ENCODE peak calls at places on chromosomes 7 and 10, in four cellular contexts. C is HepG2, X is HCT116, J is GM12878. U is an unnamed sample.

GRCh38 chr10:34163075-34163905 is 651.8 kb downstream of the PARD3 start:
- DNase-seq in C (no peak), X (no peak), J (no peak), U (peak)

GRCh38 chr7:36644625-36645422 is 79.5 kb downstream of the AOAH start:
- DNase-seq in C (no peak), X (no peak), J (no peak), U (no peak)

GRCh38 chr10:104643023-104643663 is 2.1 kb downstream of the SORCS3 start:
- DNase-seq in J (no peak), X (no peak), C (no peak), U (no peak)

GRCh38 chr7:11567571-11567970 is 264.4 kb downstream of the THSD7A start:
- DNase-seq in C (no peak), J (no peak), X (no peak), U (no peak)

GRCh38 chr10:19921300-19922140 is 105.3 kb downstream of the PLXDC2 start:
- DNase-seq in C (no peak), J (no peak), X (no peak), U (no peak)

GRCh38 chr10:72800000-72800740 is 93.4 kb upstream of the OIT3 start:
- DNase-seq in X (no peak), C (peak), J (no peak), U (peak)

GRCh38 chr10:75431180-75432111 is at the start of gene LRMDA:
- DNase-seq in C (peak), J (no peak), X (no peak), U (no peak)

GRCh38 chr7:43148161-43148731 is 35.8 kb downstream of the HECW1 start:
- DNase-seq in J (no peak), X (no peak), C (no peak), U (no peak)

GRCh38 chr10:86968271-86968993 is at the start of gene ADIRF:
- DNase-seq in C (no peak), X (peak), J (no peak), U (no peak)

GRCh38 chr10:77553311-77553710 is 84.3 kb downstream of the KCNMA1 start:
- DNase-seq in X (no peak), C (no peak), J (no peak), U (no peak)

GRCh38 chr10:77553966-77554365 is 83.6 kb downstream of the KCNMA1 start:
- DNase-seq in J (no peak), X (no peak), C (no peak), U (no peak)

GRCh38 chr10:77554996-77555397 is 82.6 kb downstream of the KCNMA1 start:
- DNase-seq in X (no peak), J (no peak), C (no peak), U (no peak)

GRCh38 chr10:77556990-77557601 is 80.5 kb downstream of the KCNMA1 start:
- DNase-seq in J (no peak), X (no peak), C (no peak), U (no peak)

GRCh38 chr10:77555591-77556212 is 81.9 kb downstream of the KCNMA1 start:
- DNase-seq in X (no peak), J (no peak), C (no peak), U (no peak)
- TF ChIP-seq REST in X (no peak), J (no peak), C (no peak), U (no peak)

GRCh38 chr7:16915405-16915804 is 33.6 kb upstream of the AGR3 start:
- DNase-seq in X (peak), J (no peak), C (no peak), U (no peak)

GRCh38 chr7:16914771-16915170 is 33.0 kb upstream of the AGR3 start:
- DNase-seq in X (no peak), C (peak), J (no peak), U (no peak)

GRCh38 chr7:16916733-16917132 is 35.0 kb upstream of the AGR3 start:
- DNase-seq in J (no peak), X (no peak), C (no peak), U (no peak)

GRCh38 chr7:16918288-16918895 is 36.6 kb upstream of the AGR3 start:
- DNase-seq in X (peak), C (peak), J (no peak), U (peak)

GRCh38 chr7:16916111-16916639 is 34.4 kb upstream of the AGR3 start:
- DNase-seq in X (no peak), J (no peak), C (no peak), U (no peak)
- TF ChIP-seq ATF3 in X (no peak), J (no peak), C (no peak), U (no peak)

GRCh38 chr7:120718361-120718760 is 139.6 kb downstream of the TSPAN12 start:
- DNase-seq in X (no peak), C (no peak), J (no peak), U (no peak)

GRCh38 chr7:120724448-120724847 is 133.5 kb downstream of the TSPAN12 start:
- DNase-seq in X (no peak), C (no peak), J (no peak), U (no peak)

GRCh38 chr7:120725376-120726039 is 132.4 kb downstream of the TSPAN12 start:
- DNase-seq in J (no peak), X (peak), C (peak), U (peak)

GRCh38 chr7:120729300-120729699 is 128.6 kb downstream of the TSPAN12 start:
- DNase-seq in X (no peak), J (no peak), C (no peak), U (no peak)

GRCh38 chr7:120723465-120724385 is 134.2 kb downstream of the TSPAN12 start:
- DNase-seq in C (no peak), J (peak), X (no peak), U (no peak)
- TF ChIP-seq REST in C (no peak), J (no peak), X (no peak), U (no peak)

GRCh38 chr7:106126170-106126938 is 14.2 kb upstream of the SYPL1 start:
- DNase-seq in C (no peak), X (no peak), J (no peak), U (no peak)
- TF ChIP-seq ATF3 in C (no peak), X (no peak), J (no peak), U (peak)

DNA sequence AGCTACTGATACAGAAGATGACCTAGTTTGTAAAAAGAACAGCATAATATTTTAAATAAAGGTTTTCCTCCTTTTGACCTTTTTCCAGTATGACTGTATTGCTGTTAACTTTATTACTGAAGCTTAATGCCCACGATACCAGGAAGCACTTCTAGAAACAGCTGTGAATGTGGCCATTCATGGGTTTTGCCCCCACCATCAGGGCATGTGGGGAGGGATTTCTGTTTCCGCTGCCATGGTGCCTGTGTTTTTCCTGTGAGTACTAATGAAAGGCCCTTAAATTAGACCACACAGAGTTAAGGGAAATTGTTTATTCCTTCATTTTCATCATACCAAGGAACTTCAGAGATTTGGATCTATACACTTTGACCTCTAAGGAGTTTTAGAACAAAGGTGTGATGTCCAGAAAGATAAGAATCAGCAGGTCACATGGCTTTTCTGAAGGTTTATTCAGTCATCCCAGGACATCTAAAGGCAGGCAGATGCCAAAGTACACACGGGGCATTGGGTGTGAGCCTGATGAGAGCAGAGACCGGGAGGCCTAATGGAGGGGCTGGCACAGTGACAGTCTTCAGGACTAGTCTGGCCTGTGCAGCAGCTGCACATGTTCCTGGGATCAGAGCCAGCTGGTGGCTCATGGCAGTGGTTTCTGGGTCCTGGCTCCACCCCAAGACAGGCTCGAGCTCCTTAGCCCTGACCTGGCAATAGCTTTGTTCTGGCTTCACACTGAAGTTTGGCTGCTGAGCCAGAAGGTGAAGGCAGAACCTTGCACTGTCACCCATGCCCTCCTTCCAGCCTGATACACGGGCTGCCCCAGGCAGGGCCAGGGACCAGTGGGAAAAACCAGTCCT is 190.9 kb downstream of the REEP3 start:
- DNase-seq in C (peak), J (no peak), X (peak), U (no peak)
- TF ChIP-seq REST in C (no peak), J (no peak), X (no peak), U (no peak)

DNA sequence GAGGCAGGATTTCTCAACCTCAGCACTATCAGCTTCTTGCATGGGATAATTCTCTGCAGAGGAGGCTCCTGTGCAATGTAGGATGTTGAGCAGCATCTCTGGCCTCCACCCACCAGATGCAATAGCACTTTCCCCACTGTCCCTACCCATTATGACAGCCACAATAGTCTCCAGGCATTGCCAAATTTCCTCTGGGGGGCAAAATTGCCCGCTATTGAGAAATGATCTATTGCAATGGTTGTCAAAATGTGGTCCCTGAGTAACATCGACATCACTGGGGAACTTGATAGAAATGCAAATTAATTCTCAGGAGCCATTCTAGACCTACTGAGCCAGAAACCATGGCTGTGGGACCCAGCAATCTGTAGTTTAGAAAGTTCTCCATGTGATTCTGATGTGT is 7.0 kb downstream of the KCNK18 start:
- DNase-seq in J (no peak), C (no peak), X (no peak), U (no peak)
- TF ChIP-seq ATF3 in J (no peak), C (no peak), X (no peak), U (no peak)

U was measured in K562.